ENCODE peak calls at places on chromosomes 2 and 18, in nine cellular contexts. One of them, this sample, is unnamed. For H3K9me3, the result is how much of the 10 kb centered on the place peaks cover.

GRCh38 chr2:28449489-28450395 is 46.1 kb upstream of the PLB1 start:
- DNase-seq in AG04450: no peak
- DNase-seq in tibial nerve: no peak
- DNase-seq in stomach: no peak
- DNase-seq in heart left ventricle: no peak
- DNase-seq in IMR-90: peak
- DNase-seq in body of pancreas: no peak
- DNase-seq in HCT116: peak
- DNase-seq in CD8-positive, alpha-beta T cell: peak
- DNase-seq in this sample: no peak

GRCh38 chr2:217972490-217972889 is 30.3 kb downstream of the TNS1 start:
- DNase-seq in HCT116: no peak
- DNase-seq in stomach: no peak
- DNase-seq in tibial nerve: no peak
- DNase-seq in body of pancreas: no peak
- DNase-seq in CD8-positive, alpha-beta T cell: no peak
- DNase-seq in IMR-90: no peak
- DNase-seq in heart left ventricle: no peak
- DNase-seq in AG04450: no peak
- DNase-seq in this sample: no peak

GRCh38 chr2:203122317-203122998 is 107.8 kb downstream of the NBEAL1 start:
- DNase-seq in tibial nerve: no peak
- DNase-seq in body of pancreas: no peak
- DNase-seq in IMR-90: peak
- DNase-seq in stomach: no peak
- DNase-seq in HCT116: no peak
- DNase-seq in heart left ventricle: no peak
- DNase-seq in CD8-positive, alpha-beta T cell: no peak
- DNase-seq in AG04450: no peak
- DNase-seq in this sample: no peak

GRCh38 chr2:182952741-182953450 is 85.4 kb downstream of the NCKAP1 start:
- DNase-seq in AG04450: no peak
- DNase-seq in tibial nerve: no peak
- DNase-seq in heart left ventricle: no peak
- DNase-seq in CD8-positive, alpha-beta T cell: no peak
- DNase-seq in IMR-90: peak
- DNase-seq in stomach: no peak
- DNase-seq in HCT116: no peak
- DNase-seq in body of pancreas: no peak
- DNase-seq in this sample: no peak

GRCh38 chr18:36410346-36410745 is 112.8 kb downstream of the FHOD3 start:
- DNase-seq in heart left ventricle: no peak
- DNase-seq in body of pancreas: no peak
- DNase-seq in IMR-90: no peak
- DNase-seq in tibial nerve: no peak
- DNase-seq in AG04450: no peak
- DNase-seq in stomach: no peak
- DNase-seq in HCT116: no peak
- DNase-seq in CD8-positive, alpha-beta T cell: no peak
- DNase-seq in this sample: no peak

GRCh38 chr2:142531375-142531774 is 346.1 kb upstream of the KYNU start:
- DNase-seq in HCT116: peak
- DNase-seq in CD8-positive, alpha-beta T cell: no peak
- DNase-seq in stomach: no peak
- DNase-seq in body of pancreas: no peak
- DNase-seq in AG04450: no peak
- DNase-seq in heart left ventricle: no peak
- DNase-seq in IMR-90: no peak
- DNase-seq in tibial nerve: no peak
- DNase-seq in this sample: no peak

GRCh38 chr18:12843420-12844346 is 40.4 kb downstream of the PTPN2 start:
- DNase-seq in IMR-90: no peak
- DNase-seq in HCT116: no peak
- DNase-seq in stomach: no peak
- DNase-seq in body of pancreas: no peak
- DNase-seq in tibial nerve: no peak
- DNase-seq in CD8-positive, alpha-beta T cell: no peak
- DNase-seq in AG04450: no peak
- DNase-seq in heart left ventricle: no peak
- DNase-seq in this sample: no peak

GRCh38 chr2:62142054-62142453 is 53.9 kb upstream of the B3GNT2 start:
- DNase-seq in heart left ventricle: no peak
- DNase-seq in tibial nerve: no peak
- DNase-seq in body of pancreas: no peak
- DNase-seq in IMR-90: no peak
- DNase-seq in stomach: no peak
- DNase-seq in HCT116: no peak
- DNase-seq in AG04450: no peak
- DNase-seq in CD8-positive, alpha-beta T cell: no peak
- DNase-seq in this sample: no peak

GRCh38 chr2:226270279-226270678 is 529.3 kb downstream of the IRS1 start:
- DNase-seq in body of pancreas: no peak
- DNase-seq in tibial nerve: no peak
- DNase-seq in AG04450: no peak
- DNase-seq in CD8-positive, alpha-beta T cell: no peak
- DNase-seq in HCT116: no peak
- DNase-seq in stomach: no peak
- DNase-seq in IMR-90: no peak
- DNase-seq in heart left ventricle: no peak
- DNase-seq in this sample: no peak

GRCh38 chr2:171319164-171319810 is 114.5 kb downstream of the METTL8 start:
- DNase-seq in heart left ventricle: no peak
- DNase-seq in AG04450: no peak
- DNase-seq in stomach: no peak
- DNase-seq in CD8-positive, alpha-beta T cell: peak
- DNase-seq in tibial nerve: no peak
- DNase-seq in body of pancreas: no peak
- DNase-seq in IMR-90: peak
- DNase-seq in HCT116: no peak
- DNase-seq in this sample: peak

GRCh38 chr2:135005753-135006152 is 41.5 kb downstream of the MAP3K19 start:
- DNase-seq in heart left ventricle: no peak
- DNase-seq in AG04450: no peak
- DNase-seq in CD8-positive, alpha-beta T cell: no peak
- DNase-seq in stomach: no peak
- DNase-seq in body of pancreas: no peak
- DNase-seq in tibial nerve: no peak
- DNase-seq in HCT116: no peak
- DNase-seq in IMR-90: no peak
- DNase-seq in this sample: no peak

GRCh38 chr2:49131801-49132200 is 22.5 kb downstream of the FSHR start:
- DNase-seq in IMR-90: no peak
- DNase-seq in tibial nerve: no peak
- DNase-seq in body of pancreas: no peak
- DNase-seq in CD8-positive, alpha-beta T cell: no peak
- DNase-seq in stomach: no peak
- DNase-seq in heart left ventricle: no peak
- DNase-seq in HCT116: no peak
- DNase-seq in AG04450: no peak
- DNase-seq in this sample: no peak

GRCh38 chr2:230671117-230671516 is 41.5 kb upstream of the CAB39 start:
- DNase-seq in AG04450: peak
- DNase-seq in stomach: no peak
- DNase-seq in heart left ventricle: no peak
- DNase-seq in tibial nerve: no peak
- DNase-seq in CD8-positive, alpha-beta T cell: no peak
- DNase-seq in IMR-90: peak
- DNase-seq in body of pancreas: no peak
- DNase-seq in HCT116: no peak
- DNase-seq in this sample: no peak

GRCh38 chr2:197088694-197089093 is 162.2 kb upstream of the PGAP1 start:
- DNase-seq in heart left ventricle: no peak
- DNase-seq in AG04450: no peak
- DNase-seq in HCT116: no peak
- DNase-seq in tibial nerve: no peak
- DNase-seq in CD8-positive, alpha-beta T cell: no peak
- DNase-seq in stomach: no peak
- DNase-seq in body of pancreas: no peak
- DNase-seq in IMR-90: peak
- DNase-seq in this sample: no peak

GRCh38 chr18:52001106-52001505 is 338.9 kb upstream of the DCC start:
- DNase-seq in CD8-positive, alpha-beta T cell: no peak
- DNase-seq in tibial nerve: no peak
- DNase-seq in IMR-90: no peak
- DNase-seq in HCT116: no peak
- DNase-seq in heart left ventricle: no peak
- DNase-seq in stomach: no peak
- DNase-seq in AG04450: no peak
- DNase-seq in body of pancreas: no peak
- DNase-seq in this sample: no peak

GRCh38 chr2:218638372-218638771 is 21.1 kb downstream of the ZNF142 start:
- DNase-seq in AG04450: no peak
- DNase-seq in IMR-90: no peak
- DNase-seq in tibial nerve: no peak
- DNase-seq in stomach: no peak
- DNase-seq in heart left ventricle: no peak
- DNase-seq in CD8-positive, alpha-beta T cell: no peak
- DNase-seq in body of pancreas: no peak
- DNase-seq in HCT116: no peak
- DNase-seq in this sample: no peak

GRCh38 chr18:44602380-44602779 is 78.3 kb upstream of the SETBP1 start:
- DNase-seq in CD8-positive, alpha-beta T cell: no peak
- DNase-seq in HCT116: no peak
- DNase-seq in heart left ventricle: no peak
- DNase-seq in stomach: no peak
- DNase-seq in IMR-90: no peak
- DNase-seq in tibial nerve: no peak
- DNase-seq in AG04450: no peak
- DNase-seq in body of pancreas: no peak
- DNase-seq in this sample: no peak

GRCh38 chr18:49486959-49487710 is at the start of gene C18orf32:
- DNase-seq in body of pancreas: peak
- DNase-seq in AG04450: peak
- DNase-seq in tibial nerve: peak
- DNase-seq in CD8-positive, alpha-beta T cell: peak
- DNase-seq in stomach: peak
- DNase-seq in IMR-90: peak
- DNase-seq in HCT116: peak
- DNase-seq in heart left ventricle: peak
- DNase-seq in this sample: peak

GRCh38 chr2:5980351-5981054 is 288.3 kb downstream of the SOX11 start:
- DNase-seq in IMR-90: no peak
- DNase-seq in AG04450: no peak
- DNase-seq in CD8-positive, alpha-beta T cell: no peak
- DNase-seq in body of pancreas: no peak
- DNase-seq in heart left ventricle: no peak
- DNase-seq in stomach: no peak
- DNase-seq in HCT116: no peak
- DNase-seq in tibial nerve: no peak
- DNase-seq in this sample: no peak

GRCh38 chr2:239716536-239717318 is 308.4 kb downstream of the NDUFA10 start:
- DNase-seq in HCT116: no peak
- DNase-seq in body of pancreas: no peak
- DNase-seq in heart left ventricle: no peak
- DNase-seq in CD8-positive, alpha-beta T cell: no peak
- DNase-seq in stomach: no peak
- DNase-seq in AG04450: no peak
- DNase-seq in IMR-90: no peak
- DNase-seq in tibial nerve: peak
- DNase-seq in this sample: no peak

GRCh38 chr18:8786766-8787670 is 81.7 kb downstream of the MTCL1 start:
- DNase-seq in HCT116: no peak
- DNase-seq in stomach: peak
- DNase-seq in heart left ventricle: no peak
- DNase-seq in body of pancreas: no peak
- DNase-seq in AG04450: no peak
- DNase-seq in CD8-positive, alpha-beta T cell: no peak
- DNase-seq in tibial nerve: no peak
- DNase-seq in IMR-90: no peak
- DNase-seq in this sample: no peak
- TF ChIP-seq CTCF in HCT116: no peak
- TF ChIP-seq CTCF in stomach: no peak
- TF ChIP-seq CTCF in heart left ventricle: no peak
- TF ChIP-seq CTCF in body of pancreas: no peak
- TF ChIP-seq CTCF in AG04450: no peak
- TF ChIP-seq CTCF in CD8-positive, alpha-beta T cell: no peak
- TF ChIP-seq CTCF in tibial nerve: no peak
- TF ChIP-seq CTCF in IMR-90: no peak
- TF ChIP-seq CTCF in this sample: no peak

GRCh38 chr18:71850602-71851001 is 693.5 kb downstream of the CBLN2 start:
- DNase-seq in stomach: no peak
- DNase-seq in IMR-90: no peak
- DNase-seq in tibial nerve: no peak
- DNase-seq in body of pancreas: no peak
- DNase-seq in heart left ventricle: no peak
- DNase-seq in AG04450: no peak
- DNase-seq in HCT116: no peak
- DNase-seq in CD8-positive, alpha-beta T cell: no peak
- DNase-seq in this sample: no peak

GRCh38 chr18:71849407-71849806 is 694.7 kb downstream of the CBLN2 start:
- DNase-seq in stomach: no peak
- DNase-seq in AG04450: no peak
- DNase-seq in HCT116: no peak
- DNase-seq in IMR-90: no peak
- DNase-seq in body of pancreas: no peak
- DNase-seq in heart left ventricle: no peak
- DNase-seq in tibial nerve: no peak
- DNase-seq in CD8-positive, alpha-beta T cell: no peak
- DNase-seq in this sample: no peak

GRCh38 chr18:71844810-71845209 is 699.3 kb downstream of the CBLN2 start:
- DNase-seq in IMR-90: no peak
- DNase-seq in CD8-positive, alpha-beta T cell: no peak
- DNase-seq in heart left ventricle: no peak
- DNase-seq in body of pancreas: no peak
- DNase-seq in stomach: no peak
- DNase-seq in HCT116: no peak
- DNase-seq in AG04450: no peak
- DNase-seq in tibial nerve: no peak
- DNase-seq in this sample: no peak
- H3K9me3 ChIP-seq in IMR-90: under half
- H3K9me3 ChIP-seq in CD8-positive, alpha-beta T cell: under half
- H3K9me3 ChIP-seq in heart left ventricle: under half
- H3K9me3 ChIP-seq in body of pancreas: under half
- H3K9me3 ChIP-seq in stomach: under half
- H3K9me3 ChIP-seq in HCT116: under half
- H3K9me3 ChIP-seq in AG04450: under half
- H3K9me3 ChIP-seq in tibial nerve: under half
- H3K9me3 ChIP-seq in this sample: under half

DNA sequence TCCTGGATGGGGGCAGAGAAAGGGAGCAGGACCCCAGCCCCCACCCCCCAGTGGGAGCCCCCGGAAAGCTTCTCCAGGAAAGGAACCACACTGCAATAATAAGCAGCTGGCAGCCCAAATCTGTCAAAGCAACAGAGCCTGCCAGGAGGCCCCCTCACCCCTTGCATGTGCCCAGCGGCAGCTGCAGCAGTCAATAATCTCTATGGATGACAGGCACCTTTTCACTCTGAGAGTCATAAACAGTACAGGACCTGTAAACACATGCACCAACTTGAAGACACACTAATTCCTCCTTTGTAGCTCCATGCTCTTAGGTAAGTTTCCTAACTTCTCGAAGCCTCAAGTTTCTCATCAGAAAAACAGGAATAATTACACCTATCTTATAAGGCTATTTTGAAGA is 26.2 kb upstream of the KDM3A start:
- DNase-seq in IMR-90: no peak
- DNase-seq in CD8-positive, alpha-beta T cell: no peak
- DNase-seq in tibial nerve: no peak
- DNase-seq in HCT116: no peak
- DNase-seq in AG04450: no peak
- DNase-seq in stomach: no peak
- DNase-seq in body of pancreas: no peak
- DNase-seq in heart left ventricle: no peak
- DNase-seq in this sample: no peak
- H3K27ac ChIP-seq in IMR-90: no peak
- H3K27ac ChIP-seq in CD8-positive, alpha-beta T cell: no peak
- H3K27ac ChIP-seq in tibial nerve: no peak
- H3K27ac ChIP-seq in HCT116: no peak
- H3K27ac ChIP-seq in AG04450: no peak
- H3K27ac ChIP-seq in stomach: no peak
- H3K27ac ChIP-seq in body of pancreas: no peak
- H3K27ac ChIP-seq in heart left ventricle: no peak
- H3K27ac ChIP-seq in this sample: no peak

GRCh38 chr2:42457011-42457410 is 36.8 kb downstream of the KCNG3 start:
- DNase-seq in heart left ventricle: no peak
- DNase-seq in AG04450: no peak
- DNase-seq in CD8-positive, alpha-beta T cell: no peak
- DNase-seq in body of pancreas: no peak
- DNase-seq in tibial nerve: no peak
- DNase-seq in stomach: no peak
- DNase-seq in IMR-90: no peak
- DNase-seq in HCT116: no peak
- DNase-seq in this sample: no peak
- TF ChIP-seq CTCF in heart left ventricle: no peak
- TF ChIP-seq CTCF in AG04450: peak
- TF ChIP-seq CTCF in CD8-positive, alpha-beta T cell: no peak
- TF ChIP-seq CTCF in body of pancreas: no peak
- TF ChIP-seq CTCF in tibial nerve: no peak
- TF ChIP-seq CTCF in stomach: no peak
- TF ChIP-seq CTCF in IMR-90: no peak
- TF ChIP-seq CTCF in HCT116: peak
- TF ChIP-seq CTCF in this sample: no peak

This sample was measured in CD4-positive, alpha-beta T cell.